ENCODE peak calls at places on chromosomes 16 and 17, in nine cellular contexts. P, B, A, S, W, V, R, F and T are unnamed samples.

GRCh38 chr17:53780320-53780719 is 42.4 kb upstream of the KIF2B start:
- DNase-seq in P (no peak), S (no peak), A (no peak), W (no peak), R (no peak), V (no peak), B (no peak), F (no peak), T (no peak)

GRCh38 chr17:28895794-28896447 is 1.6 kb downstream of the FLOT2 start:
- DNase-seq in B (no peak), W (no peak), F (no peak), V (peak), S (no peak), A (peak), P (no peak), R (no peak), T (no peak)

GRCh38 chr17:21688293-21688949 is 3.9 kb upstream of the KCNJ18 start:
- DNase-seq in B (no peak), V (no peak), F (no peak), A (no peak), W (no peak), P (no peak), S (no peak), R (no peak), T (no peak)

GRCh38 chr17:81722184-81723120 is 10.4 kb downstream of the SLC25A10 start:
- DNase-seq in B (no peak), W (no peak), P (no peak), V (no peak), F (no peak), A (no peak), S (no peak), R (no peak), T (no peak)

GRCh38 chr17:67546578-67547527 is 169.8 kb downstream of the PITPNC1 start:
- DNase-seq in A (peak), V (peak), R (no peak), B (no peak), S (no peak), P (peak), F (no peak), W (no peak), T (no peak)

GRCh38 chr17:76007850-76008165 is 7.2 kb downstream of the CDK3 start:
- DNase-seq in A (no peak), R (no peak), V (no peak), S (no peak), B (no peak), W (no peak), F (no peak), P (no peak), T (no peak)

GRCh38 chr17:41655611-41656111 is 31.3 kb upstream of the KRT17 start:
- DNase-seq in P (peak), A (no peak), F (no peak), S (peak), B (no peak), W (no peak), V (peak), R (no peak), T (no peak)

GRCh38 chr17:47279062-47279801 is 25.6 kb downstream of the ITGB3 start:
- DNase-seq in B (no peak), V (peak), W (no peak), F (peak), P (peak), R (no peak), S (peak), A (peak), T (peak)

GRCh38 chr16:27088216-27088615 is 21.5 kb downstream of the C16orf82 start:
- DNase-seq in F (no peak), W (no peak), P (no peak), V (peak), S (no peak), A (no peak), B (no peak), R (no peak), T (no peak)

GRCh38 chr16:4733747-4734062 is 366 bp downstream of the ANKS3 start:
- DNase-seq in F (no peak), S (no peak), R (no peak), W (no peak), P (no peak), A (no peak), B (no peak), V (no peak), T (no peak)

GRCh38 chr17:6444573-6445335 is 499 bp downstream of the PIMREG start:
- DNase-seq in P (no peak), W (no peak), R (no peak), B (no peak), A (no peak), S (no peak), F (no peak), V (peak), T (no peak)

GRCh38 chr17:56125830-56126819 is 27.1 kb upstream of the ANKFN1 start:
- DNase-seq in F (no peak), A (peak), V (no peak), S (peak), R (no peak), P (peak), W (no peak), B (no peak), T (no peak)

GRCh38 chr17:46727572-46728348 is 90.7 kb downstream of the WNT3 start:
- DNase-seq in S (no peak), V (no peak), B (no peak), W (no peak), F (no peak), R (no peak), A (no peak), P (peak), T (no peak)

GRCh38 chr17:28961391-28961790 is 10.1 kb upstream of the PHF12 start:
- DNase-seq in B (no peak), A (no peak), S (no peak), W (no peak), V (peak), P (no peak), F (no peak), R (no peak), T (no peak)

GRCh38 chr17:37605813-37606505 is 3.3 kb downstream of the SYNRG start:
- DNase-seq in B (peak), F (no peak), S (no peak), R (no peak), A (peak), V (no peak), W (no peak), P (no peak), T (no peak)

GRCh38 chr17:57697891-57698708 is 47.0 kb downstream of the CCDC182 start:
- DNase-seq in P (no peak), F (no peak), A (no peak), V (peak), S (peak), R (no peak), B (no peak), W (no peak), T (no peak)

GRCh38 chr17:31594416-31594815 is 202.9 kb downstream of the RAB11FIP4 start:
- DNase-seq in B (no peak), R (no peak), A (no peak), F (no peak), P (no peak), W (no peak), S (no peak), V (peak), T (no peak)
- H3K27ac ChIP-seq in B (no peak), R (no peak), A (no peak), F (peak), P (no peak), W (no peak), S (no peak), V (no peak), T (peak)

GRCh38 chr16:55557186-55557585 is 9.3 kb upstream of the CAPNS2 start:
- DNase-seq in B (no peak), A (no peak), F (no peak), P (no peak), S (no peak), R (no peak), V (no peak), W (no peak), T (no peak)
- H3K27ac ChIP-seq in B (no peak), A (no peak), F (no peak), P (no peak), S (no peak), R (no peak), V (no peak), W (no peak), T (no peak)

DNA sequence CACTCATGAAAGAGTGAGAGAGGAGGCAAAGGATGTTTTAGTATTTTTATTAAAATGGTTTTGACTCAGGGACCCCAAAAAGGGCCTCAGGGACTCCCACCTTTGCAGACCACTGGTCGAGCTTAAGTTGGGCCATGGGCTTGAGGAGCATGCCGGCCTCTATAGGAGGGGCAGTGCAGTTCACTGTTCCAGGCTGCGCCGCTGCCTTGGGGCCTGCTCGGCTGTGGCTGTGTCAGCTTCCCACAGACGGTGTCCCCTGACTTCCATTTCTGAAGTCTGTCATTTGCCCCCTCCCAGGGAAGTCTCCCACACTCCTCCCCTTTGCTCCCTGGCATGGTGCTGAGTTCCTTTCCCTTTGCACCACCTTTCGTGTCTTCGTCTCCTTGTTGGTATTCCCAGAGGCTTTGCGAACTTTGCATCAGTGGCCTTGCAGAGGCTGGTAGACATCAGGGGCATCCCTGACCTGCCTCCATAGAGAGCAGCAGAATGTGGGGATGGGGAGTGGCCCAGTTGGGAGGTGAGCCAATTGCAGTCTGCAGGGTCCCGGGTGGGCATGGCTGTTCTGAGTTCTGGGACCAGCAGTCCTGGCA is 17.1 kb downstream of the MPRIP start:
- DNase-seq in R (no peak), W (no peak), V (no peak), S (no peak), B (no peak), F (no peak), P (no peak), A (no peak), T (no peak)
- H3K27ac ChIP-seq in R (no peak), W (no peak), V (no peak), S (no peak), B (no peak), F (peak), P (peak), A (no peak), T (no peak)

GRCh38 chr16:2039286-2040030 is 8.2 kb downstream of the NTHL1 start:
- DNase-seq in R (no peak), P (peak), V (no peak), W (no peak), B (no peak), A (no peak), S (no peak), F (peak), T (no peak)
- H3K27ac ChIP-seq in R (no peak), P (peak), V (peak), W (peak), B (no peak), A (no peak), S (no peak), F (peak), T (peak)

GRCh38 chr17:18187816-18188761 is 4.5 kb downstream of the ALKBH5 start:
- DNase-seq in F (no peak), A (no peak), W (no peak), R (no peak), S (no peak), V (no peak), B (no peak), P (no peak), T (no peak)
- H3K27ac ChIP-seq in F (peak), A (no peak), W (no peak), R (peak), S (no peak), V (no peak), B (peak), P (no peak), T (peak)

GRCh38 chr16:10561001-10561400 is 19.4 kb downstream of the EMP2 start:
- DNase-seq in V (no peak), P (no peak), B (no peak), A (no peak), F (no peak), R (no peak), W (no peak), S (no peak), T (no peak)

GRCh38 chr16:10562361-10562899 is 18.0 kb downstream of the EMP2 start:
- DNase-seq in F (no peak), B (no peak), A (no peak), P (no peak), S (no peak), R (no peak), V (no peak), W (no peak), T (no peak)

GRCh38 chr16:10558305-10558704 is 22.1 kb downstream of the EMP2 start:
- DNase-seq in S (no peak), W (no peak), F (no peak), B (no peak), A (no peak), V (no peak), R (no peak), P (no peak), T (peak)

GRCh38 chr16:10558746-10559641 is 21.4 kb downstream of the EMP2 start:
- DNase-seq in B (no peak), S (no peak), R (no peak), W (no peak), V (peak), F (peak), A (no peak), P (no peak), T (peak)

GRCh38 chr16:10561425-10561824 is 19.0 kb downstream of the EMP2 start:
- DNase-seq in S (no peak), B (no peak), A (no peak), W (no peak), R (no peak), V (no peak), P (no peak), F (no peak), T (no peak)
- H3K27ac ChIP-seq in S (no peak), B (no peak), A (no peak), W (no peak), R (no peak), V (no peak), P (no peak), F (peak), T (no peak)

DNA sequence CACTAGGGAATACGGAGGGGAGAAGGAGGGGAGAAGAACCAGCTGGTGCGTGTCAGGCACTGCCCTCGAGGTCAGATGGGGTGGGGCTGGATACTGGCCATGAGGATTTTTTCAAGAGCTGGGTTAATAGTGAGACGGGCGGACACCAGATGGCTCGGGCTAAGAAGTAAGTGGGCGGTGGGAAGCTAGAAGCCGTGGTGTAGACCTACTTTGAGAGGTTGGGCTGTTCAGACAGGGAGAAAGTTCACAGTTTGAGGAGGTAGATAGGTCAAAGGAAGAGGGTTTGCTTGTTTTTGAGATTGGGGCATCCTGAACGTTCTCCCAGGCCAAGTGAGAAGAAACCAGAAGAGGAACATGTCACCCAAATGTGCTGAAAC is 303.9 kb downstream of the SEC14L1 start:
- DNase-seq in S (no peak), R (no peak), A (peak), P (no peak), B (no peak), W (no peak), V (no peak), F (no peak), T (no peak)
- H3K27ac ChIP-seq in S (peak), R (peak), A (peak), P (no peak), B (peak), W (peak), V (peak), F (peak), T (no peak)